ENCODE peak calls at places on chromosomes 11 and 22, in seven cellular contexts. S is tibial nerve, W is HFFc6, P is chondrocyte, I is glutamatergic neuron, V is adrenal gland, Y is dorsolateral prefrontal cortex. C is an unnamed sample.

GRCh38 chr11:60762851-60763691 is 6.4 kb downstream of the MS4A15 start:
- DNase-seq in S (no peak), W (no peak), P (no peak), I (no peak), V (no peak), Y (no peak), C (no peak)

GRCh38 chr11:73520358-73521061 is 77.4 kb downstream of the FAM168A start:
- DNase-seq in S (no peak), W (no peak), P (no peak), I (no peak), V (no peak), Y (no peak), C (no peak)

GRCh38 chr11:128497057-128497957 is 90.1 kb downstream of the ETS1 start:
- DNase-seq in S (peak; percentile 45), W (peak; percentile 95), P (no peak), I (no peak), V (peak; percentile 59), Y (no peak), C (peak; percentile 96)

GRCh38 chr11:113104390-113105251 is 143.4 kb downstream of the NCAM1 start:
- DNase-seq in S (no peak), W (no peak), P (no peak), I (no peak), V (no peak), Y (no peak), C (no peak)

GRCh38 chr22:20563941-20564371 is 56.5 kb downstream of the MED15 start:
- DNase-seq in S (no peak), W (no peak), P (no peak), I (no peak), V (no peak), Y (no peak), C (no peak)

GRCh38 chr11:116837231-116838091 is at the start of gene APOA1:
- DNase-seq in S (no peak), W (no peak), P (no peak), I (no peak), V (no peak), Y (no peak), C (no peak)

GRCh38 chr11:72787262-72788104 is 6.4 kb downstream of the STARD10 start:
- DNase-seq in S (no peak), W (no peak), P (no peak), I (no peak), V (no peak), Y (no peak), C (no peak)

GRCh38 chr11:91305402-91305801 is 919.2 kb upstream of the FAT3 start:
- DNase-seq in S (no peak), W (no peak), P (no peak), I (no peak), V (no peak), Y (no peak), C (no peak)

GRCh38 chr22:46064236-46064965 is 85.9 kb upstream of the PPARA start:
- DNase-seq in S (no peak), W (no peak), P (peak; percentile 65), I (peak; percentile 16), V (peak; percentile 17), Y (peak; percentile 47), C (no peak)

GRCh38 chr11:92829121-92829520 is 140.3 kb upstream of the MTNR1B start:
- DNase-seq in S (no peak), W (no peak), P (no peak), I (no peak), V (no peak), Y (no peak), C (no peak)

GRCh38 chr11:92828576-92828975 is 140.9 kb upstream of the MTNR1B start:
- DNase-seq in S (no peak), W (no peak), P (no peak), I (no peak), V (no peak), Y (no peak), C (no peak)

GRCh38 chr11:92826136-92826535 is 143.3 kb upstream of the MTNR1B start:
- DNase-seq in S (no peak), W (peak; percentile 32), P (no peak), I (no peak), V (no peak), Y (no peak), C (no peak)

GRCh38 chr11:92827132-92827531 is 142.3 kb upstream of the MTNR1B start:
- DNase-seq in S (no peak), W (no peak), P (no peak), I (no peak), V (no peak), Y (no peak), C (no peak)

GRCh38 chr11:92826597-92826996 is 142.9 kb upstream of the MTNR1B start:
- DNase-seq in S (no peak), W (no peak), P (no peak), I (no peak), V (no peak), Y (no peak), C (no peak)
- TF ChIP-seq CTCF in S (no peak), W (no peak), P (peak; percentile 43), I (no peak), V (no peak), Y (no peak), C (no peak)

GRCh38 chr11:14418801-14419417 is 59.9 kb upstream of the RRAS2 start:
- DNase-seq in S (no peak), W (no peak), P (no peak), I (no peak), V (no peak), Y (no peak), C (no peak)
- TF ChIP-seq CTCF in S (no peak), W (peak; percentile 67), P (peak; percentile 73), I (no peak), V (no peak), Y (no peak), C (peak; percentile 18)

DNA sequence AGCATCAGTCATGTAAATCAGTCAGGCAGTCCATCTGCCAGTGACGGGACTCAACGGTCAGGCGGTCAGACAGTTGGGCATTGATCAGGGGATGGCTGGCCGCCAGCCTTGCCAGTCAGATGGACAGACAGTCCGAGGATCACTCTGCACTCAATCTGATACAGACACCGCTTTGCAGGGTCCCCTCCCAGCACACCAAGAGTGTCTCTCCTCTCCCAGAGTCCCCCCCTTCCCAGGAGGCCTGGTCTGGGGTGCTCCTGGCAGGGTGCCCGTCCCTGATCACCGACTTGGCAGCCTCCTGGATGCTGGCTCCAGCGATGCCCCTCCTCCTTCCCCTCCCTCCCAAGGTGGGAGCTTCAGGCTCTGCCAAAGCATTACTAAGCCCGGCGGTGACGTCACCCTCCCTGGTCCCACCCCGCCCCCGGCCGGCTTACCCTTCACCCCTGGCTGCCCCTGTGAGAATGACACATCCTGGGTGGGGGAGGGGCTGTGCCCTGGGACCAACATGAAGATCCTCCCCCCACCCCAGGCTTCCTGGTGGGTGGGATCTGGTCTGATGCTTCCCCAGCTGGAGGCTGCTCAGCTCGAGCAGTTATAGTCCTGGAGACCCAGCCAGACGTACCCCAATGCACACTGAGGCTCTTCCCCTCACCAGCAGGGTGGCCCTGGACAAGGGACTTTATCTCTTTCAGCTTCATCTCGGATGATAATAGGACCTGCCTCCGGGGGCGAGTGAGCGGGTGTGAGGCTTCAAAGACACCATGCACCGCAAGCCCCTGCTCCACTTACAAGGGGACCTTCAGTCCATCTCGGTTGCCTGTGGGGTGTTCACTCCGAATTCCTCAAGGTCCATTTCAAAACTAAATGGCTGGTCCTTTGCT is 69.2 kb downstream of the CD82 start:
- DNase-seq in S (no peak), W (peak; percentile 16), P (peak; percentile 80), I (peak; percentile 56), V (peak; percentile 96), Y (peak; percentile 87), C (peak; percentile 11)
- TF ChIP-seq CTCF in S (no peak), W (no peak), P (no peak), I (no peak), V (no peak), Y (no peak), C (no peak)

DNA sequence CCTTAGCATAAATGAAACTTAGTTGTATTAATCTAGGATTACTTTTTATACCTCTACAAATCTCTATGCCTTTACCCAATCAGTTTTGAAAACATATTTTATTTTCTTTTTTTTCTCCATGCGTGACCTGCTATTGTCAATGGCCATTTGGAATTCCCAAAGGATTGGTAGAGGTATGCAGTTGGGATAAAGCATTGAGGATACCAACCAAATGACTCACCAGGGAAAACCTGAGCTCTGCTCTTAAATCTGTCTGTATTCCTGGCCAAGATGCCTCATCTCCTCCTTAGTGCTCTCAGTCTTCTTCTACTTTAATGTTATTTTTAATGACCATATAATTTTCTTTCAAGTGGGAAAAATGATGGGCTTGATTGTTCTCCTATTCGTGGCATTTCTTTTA is 61.9 kb downstream of the EHF start:
- DNase-seq in S (no peak), W (no peak), P (no peak), I (no peak), V (no peak), Y (no peak), C (no peak)
- TF ChIP-seq CTCF in S (no peak), W (no peak), P (no peak), I (no peak), V (no peak), Y (no peak), C (no peak)

GRCh38 chr11:76782526-76783293 is 446 bp upstream of the TSKU start:
- DNase-seq in S (peak; percentile 88), W (peak; percentile 87), P (peak; percentile 98), I (peak; percentile 97), V (peak; percentile 88), Y (peak; percentile 62), C (peak; percentile 94)
- TF ChIP-seq CTCF in S (no peak), W (peak; percentile 19), P (no peak), I (no peak), V (no peak), Y (no peak), C (no peak)

GRCh38 chr11:63671322-63672155 is at the start of gene ATL3:
- DNase-seq in S (peak; percentile 99), W (peak; percentile 92), P (peak; percentile 98), I (peak; percentile 98), V (peak; percentile 99), Y (peak; percentile 97), C (peak; percentile 79)
- TF ChIP-seq CTCF in S (peak; percentile 38), W (peak; percentile 13), P (no peak), I (no peak), V (no peak), Y (peak; percentile 28), C (peak; percentile 7)

GRCh38 chr11:46808804-46809431 is 37.2 kb downstream of the CKAP5 start:
- DNase-seq in S (no peak), W (peak; percentile 9), P (no peak), I (no peak), V (no peak), Y (no peak), C (no peak)
- TF ChIP-seq CTCF in S (no peak), W (peak; percentile 62), P (peak; percentile 82), I (no peak), V (no peak), Y (peak; percentile 41), C (peak; percentile 15)

GRCh38 chr11:11011617-11012016 is 153.8 kb upstream of the ZBED5 start:
- DNase-seq in S (no peak), W (no peak), P (no peak), I (no peak), V (no peak), Y (no peak), C (no peak)

GRCh38 chr11:11016123-11016522 is 158.3 kb upstream of the ZBED5 start:
- DNase-seq in S (no peak), W (no peak), P (no peak), I (no peak), V (no peak), Y (no peak), C (no peak)

GRCh38 chr11:11010624-11011127 is 152.8 kb upstream of the ZBED5 start:
- DNase-seq in S (peak; percentile 28), W (no peak), P (no peak), I (peak; percentile 45), V (no peak), Y (no peak), C (no peak)
- TF ChIP-seq CTCF in S (peak; percentile 31), W (peak; percentile 50), P (peak; percentile 75), I (peak; percentile 14), V (no peak), Y (peak; percentile 29), C (peak; percentile 39)